ENCODE peak calls at places on chromosomes 16 and 17, in seven cellular contexts. I, G, J, O, M, F and X are unnamed samples.

GRCh38 chr17:1724869-1725641 is 551 bp downstream of the WDR81 start:
- DNase-seq in I (no peak), G (peak; percentile 33), J (no peak), O (no peak), M (no peak), F (no peak), X (no peak)

GRCh38 chr16:31513126-31513525 is 4.9 kb upstream of the RUSF1 start:
- DNase-seq in I (no peak), G (no peak), J (no peak), O (no peak), M (no peak), F (no peak), X (no peak)

GRCh38 chr16:19858006-19858653 is 26.5 kb downstream of the GPRC5B start:
- DNase-seq in I (no peak), G (no peak), J (no peak), O (no peak), M (no peak), F (no peak), X (no peak)

GRCh38 chr17:41652461-41652960 is 28.1 kb upstream of the KRT17 start:
- DNase-seq in I (no peak), G (no peak), J (no peak), O (no peak), M (no peak), F (no peak), X (no peak)

GRCh38 chr17:8835106-8835505 is 32.4 kb downstream of the PIK3R6 start:
- DNase-seq in I (no peak), G (no peak), J (no peak), O (no peak), M (no peak), F (no peak), X (no peak)

GRCh38 chr17:78789663-78790181 is 7.6 kb upstream of the CYTH1 start:
- DNase-seq in I (peak; percentile 75), G (no peak), J (peak; percentile 88), O (peak; percentile 85), M (no peak), F (peak; percentile 79), X (peak; percentile 42)

GRCh38 chr16:13864689-13865088 is 55.3 kb upstream of the ERCC4 start:
- DNase-seq in I (no peak), G (no peak), J (no peak), O (no peak), M (no peak), F (no peak), X (no peak)

GRCh38 chr16:87312008-87312407 is 5.2 kb downstream of the C16orf95 start:
- DNase-seq in I (no peak), G (no peak), J (no peak), O (no peak), M (no peak), F (no peak), X (no peak)

GRCh38 chr17:77959926-77960521 is 1.5 kb downstream of the TNRC6C start:
- DNase-seq in I (no peak), G (no peak), J (no peak), O (no peak), M (no peak), F (no peak), X (peak; percentile 8)

GRCh38 chr17:57574040-57574513 is 171.0 kb downstream of the CCDC182 start:
- DNase-seq in I (no peak), G (peak; percentile 52), J (peak; percentile 26), O (peak; percentile 40), M (no peak), F (no peak), X (no peak)

GRCh38 chr16:85728879-85729278 is 22.0 kb downstream of the C16orf74 start:
- DNase-seq in I (no peak), G (no peak), J (no peak), O (no peak), M (no peak), F (no peak), X (no peak)

GRCh38 chr16:24977673-24978065 is 37.5 kb downstream of the ARHGAP17 start:
- DNase-seq in I (peak; percentile 10), G (no peak), J (no peak), O (no peak), M (no peak), F (no peak), X (no peak)

GRCh38 chr16:81885976-81886586 is 107.0 kb downstream of the PLCG2 start:
- DNase-seq in I (peak; percentile 64), G (no peak), J (peak; percentile 20), O (no peak), M (no peak), F (no peak), X (no peak)

GRCh38 chr16:72291531-72291981 is 119.6 kb upstream of the PMFBP1 start:
- DNase-seq in I (no peak), G (no peak), J (no peak), O (no peak), M (no peak), F (no peak), X (no peak)
- H3K27ac ChIP-seq in I (peak overlapping the region; percentile 36), G (peak overlapping the region; percentile 52), J (no peak overlapping the region), O (no peak overlapping the region), M (peak overlapping the region; percentile 78), F (no peak overlapping the region), X (no peak overlapping the region)

DNA sequence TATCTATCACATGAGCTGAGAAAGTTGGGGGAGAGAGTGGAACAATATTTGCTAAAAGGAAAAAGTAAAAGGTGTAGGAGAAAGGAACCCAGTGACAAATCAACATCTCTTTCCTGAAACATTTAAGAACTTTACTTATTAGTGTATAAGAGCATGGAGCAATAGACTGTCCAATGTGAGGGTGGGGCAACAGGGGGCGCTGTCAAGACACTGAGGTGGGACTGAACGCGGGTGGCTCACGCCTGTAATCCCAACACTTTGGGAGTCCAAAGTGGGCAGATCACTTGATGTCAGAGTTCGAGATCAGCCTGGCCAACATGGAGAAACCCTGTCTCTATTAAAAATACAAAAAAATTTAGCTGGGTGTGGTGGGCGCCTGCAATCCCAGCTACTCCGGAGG is 21.2 kb downstream of the PCTP start:
- DNase-seq in I (no peak), G (no peak), J (no peak), O (no peak), M (no peak), F (no peak), X (no peak)
- TF ChIP-seq CTCF in I (no peak), G (no peak), J (no peak), O (peak; percentile 15), M (no peak), F (no peak), X (no peak)

GRCh38 chr16:88877564-88878289 is 11.3 kb upstream of the PABPN1L start:
- DNase-seq in I (no peak), G (no peak), J (no peak), O (no peak), M (no peak), F (no peak), X (no peak)

GRCh38 chr16:88874938-88875599 is 8.6 kb upstream of the PABPN1L start:
- DNase-seq in I (no peak), G (no peak), J (no peak), O (no peak), M (no peak), F (no peak), X (no peak)

GRCh38 chr16:88875703-88876234 is 9.3 kb upstream of the PABPN1L start:
- DNase-seq in I (no peak), G (no peak), J (no peak), O (no peak), M (no peak), F (no peak), X (no peak)

GRCh38 chr16:88878356-88878755 is 11.9 kb upstream of the PABPN1L start:
- DNase-seq in I (no peak), G (no peak), J (no peak), O (no peak), M (no peak), F (no peak), X (no peak)

GRCh38 chr16:88876942-88877526 is 10.6 kb upstream of the PABPN1L start:
- DNase-seq in I (no peak), G (no peak), J (no peak), O (no peak), M (no peak), F (no peak), X (no peak)
- H3K27me3 ChIP-seq in I (no peaks in the 10 kb centered on the region), G (no peaks in the 10 kb centered on the region), J (no peaks in the 10 kb centered on the region), O (no peaks in the 10 kb centered on the region), M (no peaks in the 10 kb centered on the region), F (no peaks in the 10 kb centered on the region), X (peaks cover under 1% of the 10 kb centered on the region)

GRCh38 chr17:17730250-17730935 is 49.1 kb downstream of the RAI1 start:
- DNase-seq in I (no peak), G (no peak), J (no peak), O (no peak), M (no peak), F (no peak), X (no peak)
- H3K27ac ChIP-seq in I (no peak overlapping the region), G (no peak overlapping the region), J (peak overlapping the region; percentile 5), O (no peak overlapping the region), M (no peak overlapping the region), F (no peak overlapping the region), X (no peak overlapping the region)

GRCh38 chr17:21239680-21240374 is 13.4 kb downstream of the NATD1 start:
- DNase-seq in I (no peak), G (peak; percentile 15), J (no peak), O (no peak), M (no peak), F (no peak), X (no peak)
- TF ChIP-seq CTCF in I (no peak), G (no peak), J (peak; percentile 11), O (peak; percentile 36), M (peak; percentile 42), F (no peak), X (peak; percentile 23)

GRCh38 chr17:30211371-30211770 is 24.1 kb downstream of the SLC6A4 start:
- DNase-seq in I (no peak), G (no peak), J (no peak), O (no peak), M (no peak), F (no peak), X (no peak)

GRCh38 chr17:30212750-30213149 is 22.7 kb downstream of the SLC6A4 start:
- DNase-seq in I (no peak), G (no peak), J (no peak), O (no peak), M (no peak), F (no peak), X (no peak)

GRCh38 chr17:30210366-30210765 is 25.1 kb downstream of the SLC6A4 start:
- DNase-seq in I (no peak), G (no peak), J (no peak), O (no peak), M (no peak), F (no peak), X (no peak)

GRCh38 chr17:30208214-30208613 is 27.3 kb downstream of the SLC6A4 start:
- DNase-seq in I (no peak), G (no peak), J (no peak), O (no peak), M (no peak), F (no peak), X (no peak)

GRCh38 chr17:30210901-30211300 is 24.6 kb downstream of the SLC6A4 start:
- DNase-seq in I (no peak), G (no peak), J (no peak), O (no peak), M (no peak), F (no peak), X (no peak)
- H3K27me3 ChIP-seq in I (no peaks in the 10 kb centered on the region), G (no peaks in the 10 kb centered on the region), J (no peaks in the 10 kb centered on the region), O (no peaks in the 10 kb centered on the region), M (no peaks in the 10 kb centered on the region), F (no peaks in the 10 kb centered on the region), X (no peaks in the 10 kb centered on the region)

DNA sequence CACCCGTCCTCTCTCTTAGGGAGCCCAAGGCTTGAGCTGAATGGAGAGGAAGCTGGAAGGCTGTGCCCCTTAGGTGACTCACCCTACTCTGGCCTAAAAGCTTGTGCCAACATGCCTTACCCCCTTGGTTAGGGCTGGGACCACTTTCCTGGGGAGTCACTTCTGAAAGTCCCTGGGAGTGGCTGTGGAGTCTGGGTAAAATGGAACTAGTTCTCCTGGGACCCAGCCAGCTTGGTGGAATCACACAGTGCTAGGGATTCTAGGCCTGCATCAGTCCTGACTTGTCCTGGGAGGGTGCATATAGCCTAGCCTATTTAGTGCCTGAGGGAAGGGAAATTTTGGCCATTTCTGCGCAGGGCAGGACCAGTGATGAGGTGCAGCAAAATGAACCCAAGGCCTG is 10.5 kb downstream of the MMP28 start:
- DNase-seq in I (no peak), G (no peak), J (no peak), O (no peak), M (no peak), F (no peak), X (no peak)
- H3K27ac ChIP-seq in I (peak overlapping the region; percentile 85), G (no peak overlapping the region), J (no peak overlapping the region), O (no peak overlapping the region), M (no peak overlapping the region), F (no peak overlapping the region), X (no peak overlapping the region)